ENCODE peak calls at places on chromosomes 12 and 14, in five cellular contexts. Q, E, B, Z and S are unnamed samples. For H3K4me1 and H3K27me3, the result is how much of the 10 kb centered on the place peaks cover.

GRCh38 chr12:54232790-54233189 is 44.0 kb upstream of the SMUG1 start:
- DNase-seq in Z (no peak), B (peak), Q (no peak), E (no peak), S (no peak)

GRCh38 chr14:90905531-90905930 is 89.3 kb upstream of the TTC7B start:
- DNase-seq in Z (no peak), Q (no peak), B (no peak), E (no peak), S (no peak)

GRCh38 chr12:92487138-92487485 is 215.7 kb upstream of the PLEKHG7 start:
- DNase-seq in E (no peak), Z (peak), B (no peak), Q (no peak), S (no peak)

GRCh38 chr12:45730842-45731336 is 1.4 kb downstream of the ARID2 start:
- DNase-seq in Z (no peak), E (no peak), Q (no peak), B (peak), S (peak)

GRCh38 chr12:42468341-42468821 is 121.2 kb downstream of the PRICKLE1 start:
- DNase-seq in B (peak), Z (no peak), Q (no peak), E (no peak), S (no peak)

GRCh38 chr12:74537126-74537706 is 419 bp upstream of the ATXN7L3B start:
- DNase-seq in B (peak), Q (no peak), E (no peak), Z (peak), S (peak)

GRCh38 chr14:24710403-24711063 is 76.5 kb upstream of the GZMB start:
- DNase-seq in Q (peak), B (peak), E (no peak), Z (peak), S (no peak)

GRCh38 chr12:70849265-70849960 is 71.1 kb downstream of the PTPRR start:
- DNase-seq in E (no peak), Q (no peak), Z (no peak), B (peak), S (peak)

GRCh38 chr14:91466192-91466591 is 43.9 kb downstream of the PPP4R3A start:
- DNase-seq in B (no peak), E (no peak), Q (no peak), Z (no peak), S (peak)

GRCh38 chr14:101881426-101881825 is 82.9 kb upstream of the DYNC1H1 start:
- DNase-seq in B (no peak), Z (no peak), Q (no peak), E (no peak), S (no peak)

GRCh38 chr14:76514599-76514998 is 138.7 kb downstream of the ESRRB start:
- DNase-seq in B (peak), E (peak), Z (no peak), Q (no peak), S (peak)

GRCh38 chr12:14995583-14996425 is 23.0 kb downstream of the PDE6H start:
- DNase-seq in B (peak), Z (peak), E (no peak), Q (no peak), S (no peak)

GRCh38 chr14:74704656-74705055 is 8.2 kb downstream of the AREL1 start:
- DNase-seq in B (no peak), E (no peak), Q (no peak), Z (no peak), S (no peak)

GRCh38 chr14:30240685-30241084 is 313.0 kb upstream of the PRKD1 start:
- DNase-seq in B (no peak), Q (no peak), Z (no peak), E (no peak), S (no peak)

GRCh38 chr12:109385339-109386078 is 37.8 kb downstream of the MYO1H start:
- DNase-seq in B (peak), E (no peak), Q (peak), Z (peak), S (peak)

GRCh38 chr12:50933459-50934124 is 18.8 kb upstream of the HIGD1C start:
- DNase-seq in E (no peak), B (peak), Q (no peak), Z (no peak), S (no peak)

GRCh38 chr12:117809509-117809908 is 159.3 kb downstream of the KSR2 start:
- DNase-seq in Q (no peak), E (no peak), Z (no peak), B (no peak), S (no peak)

GRCh38 chr14:32472081-32472480 is 143.0 kb downstream of the AKAP6 start:
- DNase-seq in B (no peak), Q (no peak), E (no peak), Z (no peak), S (no peak)

GRCh38 chr12:113766880-113767878 is 198.9 kb downstream of the RBM19 start:
- DNase-seq in Z (peak), Q (no peak), B (peak), E (no peak), S (peak)

GRCh38 chr12:128474916-128475315 is 207.9 kb downstream of the TMEM132C start:
- DNase-seq in E (no peak), B (no peak), Z (no peak), Q (no peak), S (no peak)

GRCh38 chr14:105384605-105385321 is 13.6 kb upstream of the TEX22 start:
- DNase-seq in Z (no peak), Q (peak), B (no peak), E (no peak), S (no peak)

GRCh38 chr14:105064721-105065143 is 498 bp downstream of the GPR132 start:
- DNase-seq in E (peak), Q (no peak), Z (peak), B (peak), S (no peak)

GRCh38 chr14:21026988-21027315 is 2.1 kb upstream of the NDRG2 start:
- DNase-seq in Z (no peak), Q (peak), B (peak), E (no peak), S (no peak)

GRCh38 chr14:68604361-68604730 is 188.5 kb downstream of the ZFP36L1 start:
- DNase-seq in Z (no peak), E (peak), Q (no peak), B (no peak), S (no peak)

GRCh38 chr12:86712425-86712843 is 456.2 kb upstream of the MGAT4C start:
- DNase-seq in E (no peak), B (peak), Z (no peak), Q (no peak), S (no peak)

GRCh38 chr12:113208041-113208934 is 13.0 kb upstream of the TPCN1 start:
- DNase-seq in B (peak), Z (no peak), Q (no peak), E (no peak), S (no peak)

GRCh38 chr12:39103552-39104165 is 198.3 kb upstream of the CPNE8 start:
- DNase-seq in B (peak), Q (no peak), Z (peak), E (no peak), S (peak)

GRCh38 chr12:98295681-98296080 is 219.7 kb upstream of the TMPO start:
- DNase-seq in Q (no peak), B (no peak), Z (no peak), E (no peak), S (no peak)

GRCh38 chr14:52121441-52121840 is 52.6 kb upstream of the NID2 start:
- DNase-seq in Z (no peak), Q (no peak), B (no peak), E (no peak), S (no peak)

GRCh38 chr14:61524211-61524806 is 171.0 kb upstream of the HIF1A start:
- DNase-seq in B (peak), Q (no peak), E (no peak), Z (no peak), S (peak)

GRCh38 chr12:3365416-3366385 is 125.3 kb upstream of the PRMT8 start:
- DNase-seq in Q (no peak), E (no peak), Z (peak), B (peak), S (no peak)

GRCh38 chr14:63895510-63895909 is 42.7 kb downstream of the SYNE2 start:
- DNase-seq in B (no peak), Z (no peak), E (no peak), Q (no peak), S (no peak)

GRCh38 chr14:101495284-101495683 is 66.0 kb upstream of the DIO3 start:
- DNase-seq in Z (no peak), E (peak), B (no peak), Q (peak), S (no peak)

GRCh38 chr14:104494483-104494882 is 85.1 kb upstream of the C14orf180 start:
- DNase-seq in B (no peak), E (no peak), Z (no peak), Q (no peak), S (no peak)

GRCh38 chr12:116201359-116201758 is 76.1 kb downstream of the MED13L start:
- DNase-seq in Z (no peak), E (no peak), B (no peak), Q (no peak), S (no peak)
- H3K4me1 ChIP-seq in Z (under half), E (under half), B (half or more), Q (under half), S (under half)

GRCh38 chr14:88951370-88951769 is 126.9 kb downstream of the TTC8 start:
- DNase-seq in Q (no peak), Z (no peak), E (no peak), B (no peak), S (no peak)

GRCh38 chr14:88960528-88960927 is 136.1 kb downstream of the TTC8 start:
- DNase-seq in Z (no peak), Q (no peak), B (no peak), E (no peak), S (no peak)

GRCh38 chr14:88952901-88953300 is 128.4 kb downstream of the TTC8 start:
- DNase-seq in Q (no peak), B (no peak), E (no peak), Z (no peak), S (no peak)

GRCh38 chr14:88950069-88950468 is 125.6 kb downstream of the TTC8 start:
- DNase-seq in Z (peak), E (no peak), B (no peak), Q (no peak), S (no peak)

DNA sequence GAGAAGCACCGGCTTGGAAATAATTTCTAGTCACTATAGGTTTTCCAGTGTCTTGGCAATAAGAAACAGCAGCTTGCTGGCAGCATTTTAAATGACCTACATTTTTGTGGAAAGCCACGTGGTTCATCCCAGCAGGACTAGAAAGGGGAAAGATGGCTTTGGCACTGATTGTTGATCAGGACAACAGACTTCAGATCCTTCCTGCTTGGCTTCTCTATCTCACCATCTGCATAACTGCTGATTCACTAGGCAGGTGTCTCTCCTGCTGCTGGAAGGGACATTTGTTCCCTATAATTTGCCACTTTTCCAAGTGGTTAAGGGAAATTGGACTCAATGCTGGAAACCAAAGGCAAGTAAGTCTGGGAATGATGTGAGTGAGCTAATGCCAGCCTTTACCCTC is 131.0 kb downstream of the TTC8 start:
- DNase-seq in E (no peak), Q (no peak), Z (no peak), B (peak), S (no peak)
- H3K27me3 ChIP-seq in E (under half), Q (under half), Z (under half), B (under half), S (under half)

GRCh38 chr12:6068226-6068625 is 56.2 kb downstream of the VWF start:
- DNase-seq in Q (no peak), E (no peak), B (no peak), Z (no peak), S (no peak)

GRCh38 chr12:6073426-6073825 is 51.0 kb downstream of the VWF start:
- DNase-seq in Z (no peak), E (no peak), B (no peak), Q (no peak), S (no peak)

GRCh38 chr12:6072302-6072752 is 52.1 kb downstream of the VWF start:
- DNase-seq in Q (no peak), Z (no peak), B (peak), E (no peak), S (no peak)

GRCh38 chr12:6069452-6070093 is 54.9 kb downstream of the VWF start:
- DNase-seq in Z (no peak), B (peak), E (no peak), Q (no peak), S (no peak)

GRCh38 chr12:6070472-6071257 is 53.8 kb downstream of the VWF start:
- DNase-seq in Q (no peak), B (no peak), E (no peak), Z (no peak), S (no peak)
- H3K4me1 ChIP-seq in Q (under half), B (under half), E (under half), Z (under half), S (under half)

GRCh38 chr14:67516679-67517078 is 16.4 kb upstream of the PLEKHH1 start:
- DNase-seq in Z (no peak), B (no peak), E (no peak), Q (no peak), S (no peak)
- H3K27me3 ChIP-seq in Z (half or more), B (half or more), E (under half), Q (under half), S (under half)

DNA sequence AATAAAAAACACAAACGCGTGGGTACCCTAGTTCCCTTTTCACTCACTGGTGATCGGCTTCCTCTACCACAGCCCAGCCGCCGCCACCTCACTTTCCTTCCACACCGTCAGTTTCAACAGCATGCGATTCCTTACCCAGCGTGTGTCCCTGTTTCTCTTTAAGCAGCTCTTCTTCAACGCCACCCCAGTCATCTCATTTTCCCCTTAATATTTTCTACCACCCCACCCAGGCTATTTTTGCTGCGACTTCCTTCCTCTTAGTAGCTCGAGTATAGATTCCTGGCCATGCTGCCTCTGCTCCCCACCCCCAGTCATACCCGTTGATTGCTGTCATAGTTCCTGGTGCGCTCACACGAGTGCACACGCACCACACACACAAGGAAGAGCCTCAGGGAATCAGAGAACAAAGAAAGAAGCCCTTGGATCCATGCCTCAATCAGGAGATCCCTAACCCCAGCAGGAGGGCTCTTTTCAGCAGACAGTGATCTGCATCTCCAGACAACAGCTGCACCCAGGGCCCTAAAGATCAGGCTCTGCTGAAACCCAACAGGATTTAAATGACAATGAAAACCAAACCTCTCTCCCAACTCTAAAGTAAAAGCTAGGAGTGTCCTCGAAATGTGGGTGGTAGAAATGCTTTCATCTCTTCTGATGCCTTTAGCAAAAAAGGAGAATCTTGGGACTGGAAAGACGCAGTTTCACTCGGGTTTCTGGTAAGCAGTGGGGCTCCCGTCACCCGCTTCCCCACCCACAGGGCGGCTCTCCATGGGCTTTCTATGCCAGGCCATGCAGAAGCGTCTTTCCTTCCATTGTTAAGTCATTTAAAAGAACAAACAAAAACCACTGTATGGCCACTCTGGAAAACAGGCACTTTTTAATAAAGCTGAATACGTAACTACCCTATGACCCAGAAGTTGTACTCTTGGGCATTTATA is 23.8 kb downstream of the VPS37B start:
- DNase-seq in Q (peak), Z (peak), E (no peak), B (peak), S (peak)
- H3K4me1 ChIP-seq in Q (under half), Z (under half), E (half or more), B (under half), S (half or more)

GRCh38 chr12:10075451-10075850 is 23.3 kb downstream of the CLEC1A start:
- DNase-seq in Q (no peak), Z (no peak), B (no peak), E (no peak), S (no peak)
- H3K27me3 ChIP-seq in Q (under half), Z (under half), B (under half), E (under half), S (under half)